ENCODE peak calls at places on chromosome X, in seven cellular contexts. K is HepG2, I is transverse colon, D is tibial nerve, O is stomach, J is A549, Z is sigmoid colon. T is an unnamed sample. For H3K4me1, the result is how much of the 10 kb centered on the place peaks cover.

GRCh38 chrX:27039332-27039731 is 423.8 kb downstream of the PPP4R3C start:
- DNase-seq in K (no peak), I (no peak), D (no peak), O (no peak), J (no peak), Z (no peak), T (no peak)

GRCh38 chrX:11470231-11470630 is 177.0 kb downstream of the AMELX start:
- DNase-seq in K (no peak), I (no peak), D (no peak), O (no peak), J (peak), Z (no peak), T (no peak)

GRCh38 chrX:49892552-49892951 is 13.3 kb downstream of the USP27X start:
- DNase-seq in K (no peak), I (no peak), D (no peak), O (no peak), J (no peak), Z (no peak), T (no peak)

GRCh38 chrX:108250654-108251579 is 159.3 kb downstream of the ATG4A start:
- DNase-seq in K (no peak), I (no peak), D (no peak), O (no peak), J (no peak), Z (no peak), T (no peak)

GRCh38 chrX:51954592-51954991 is 61.2 kb downstream of the MAGED1 start:
- DNase-seq in K (no peak), I (no peak), D (no peak), O (no peak), J (no peak), Z (no peak), T (no peak)

GRCh38 chrX:153732406-153732805 is 7.8 kb downstream of the ABCD1 start:
- DNase-seq in K (no peak), I (no peak), D (no peak), O (no peak), J (no peak), Z (no peak), T (no peak)

GRCh38 chrX:9635368-9635767 is 130.3 kb downstream of the GPR143 start:
- DNase-seq in K (no peak), I (no peak), D (no peak), O (no peak), J (no peak), Z (peak), T (no peak)

GRCh38 chrX:19599253-19599652 is 83.9 kb upstream of the MAP3K15 start:
- DNase-seq in K (no peak), I (no peak), D (no peak), O (no peak), J (no peak), Z (no peak), T (no peak)

GRCh38 chrX:21798677-21799219 is 40.7 kb upstream of the MBTPS2 start:
- DNase-seq in K (peak), I (no peak), D (no peak), O (peak), J (peak), Z (no peak), T (no peak)

GRCh38 chrX:155148724-155149537 is 67.3 kb upstream of the VBP1 start:
- DNase-seq in K (peak), I (peak), D (no peak), O (no peak), J (peak), Z (no peak), T (peak)

GRCh38 chrX:133859336-133859735 is 126.1 kb downstream of the GPC3 start:
- DNase-seq in K (no peak), I (no peak), D (no peak), O (no peak), J (no peak), Z (no peak), T (no peak)

GRCh38 chrX:153643431-153644351 is 3.3 kb upstream of the DUSP9 start:
- DNase-seq in K (no peak), I (no peak), D (no peak), O (no peak), J (peak), Z (peak), T (no peak)

GRCh38 chrX:39195156-39195555 is 393.9 kb downstream of the MID1IP1 start:
- DNase-seq in K (no peak), I (no peak), D (no peak), O (no peak), J (no peak), Z (no peak), T (no peak)

GRCh38 chrX:9340619-9341304 is 124.1 kb upstream of the TBL1X start:
- DNase-seq in K (no peak), I (peak), D (no peak), O (peak), J (no peak), Z (peak), T (peak)

GRCh38 chrX:111387470-111387869 is 24.5 kb downstream of the DCX start:
- DNase-seq in K (no peak), I (no peak), D (no peak), O (no peak), J (no peak), Z (no peak), T (no peak)

GRCh38 chrX:123626962-123627361 is 105.9 kb downstream of the THOC2 start:
- DNase-seq in K (no peak), I (no peak), D (no peak), O (no peak), J (no peak), Z (no peak), T (no peak)

GRCh38 chrX:11143931-11144678 is 33.0 kb downstream of the HCCS start:
- DNase-seq in K (peak), I (peak), D (peak), O (peak), J (peak), Z (peak), T (peak)

GRCh38 chrX:24646745-24647182 is 383 bp downstream of the PCYT1B start:
- DNase-seq in K (no peak), I (no peak), D (no peak), O (no peak), J (no peak), Z (no peak), T (no peak)

GRCh38 chrX:131762802-131763234 is 218.9 kb downstream of the OR13H1 start:
- DNase-seq in K (no peak), I (peak), D (no peak), O (peak), J (peak), Z (peak), T (peak)

GRCh38 chrX:19342331-19342906 is 1.3 kb upstream of the PDHA1 start:
- DNase-seq in K (no peak), I (no peak), D (no peak), O (no peak), J (no peak), Z (no peak), T (no peak)

GRCh38 chrX:33741807-33742206 is 390.3 kb downstream of the FAM47A start:
- DNase-seq in K (no peak), I (no peak), D (no peak), O (no peak), J (no peak), Z (peak), T (no peak)

GRCh38 chrX:111585337-111585736 is 73.9 kb downstream of the SERTM2 start:
- DNase-seq in K (no peak), I (no peak), D (no peak), O (no peak), J (no peak), Z (no peak), T (no peak)

GRCh38 chrX:85223359-85223758 is 20.2 kb downstream of the SATL1 start:
- DNase-seq in K (no peak), I (no peak), D (no peak), O (no peak), J (no peak), Z (no peak), T (no peak)

GRCh38 chrX:37825225-37825842 is 22.0 kb downstream of the DYNLT3 start:
- DNase-seq in K (peak), I (peak), D (peak), O (peak), J (peak), Z (peak), T (peak)

GRCh38 chrX:3548743-3549441 is 164.6 kb downstream of the PRKX start:
- DNase-seq in K (peak), I (no peak), D (no peak), O (no peak), J (peak), Z (no peak), T (no peak)

GRCh38 chrX:122220644-122221373 is 963.3 kb upstream of the GRIA3 start:
- DNase-seq in K (no peak), I (no peak), D (no peak), O (no peak), J (no peak), Z (no peak), T (no peak)

GRCh38 chrX:12722314-12722713 is 68.9 kb upstream of the PRPS2 start:
- DNase-seq in K (no peak), I (no peak), D (no peak), O (no peak), J (no peak), Z (no peak), T (no peak)

GRCh38 chrX:135698924-135699323 is 14.5 kb upstream of the CT45A1 start:
- DNase-seq in K (no peak), I (no peak), D (no peak), O (no peak), J (no peak), Z (no peak), T (no peak)

GRCh38 chrX:54029543-54030143 is 14.6 kb downstream of the PHF8 start:
- DNase-seq in K (no peak), I (no peak), D (no peak), O (peak), J (no peak), Z (peak), T (no peak)

GRCh38 chrX:72262077-72262476 is 15.0 kb downstream of the RPS4X start:
- DNase-seq in K (peak), I (no peak), D (no peak), O (no peak), J (no peak), Z (no peak), T (no peak)

GRCh38 chrX:329291-329910 is 10.8 kb upstream of the GTPBP6 start:
- DNase-seq in K (no peak), I (no peak), D (no peak), O (no peak), J (no peak), Z (peak), T (peak)

GRCh38 chrX:23883737-23884354 is 23.9 kb downstream of the APOO start:
- DNase-seq in K (peak), I (no peak), D (no peak), O (no peak), J (peak), Z (no peak), T (no peak)

GRCh38 chrX:136147320-136147901 is at the start of gene FHL1:
- DNase-seq in K (no peak), I (peak), D (peak), O (peak), J (no peak), Z (peak), T (peak)

GRCh38 chrX:97806238-97806637 is 922.5 kb downstream of the RPA4 start:
- DNase-seq in K (no peak), I (no peak), D (no peak), O (no peak), J (peak), Z (no peak), T (no peak)

GRCh38 chrX:33970028-33970932 is 161.8 kb downstream of the FAM47A start:
- DNase-seq in K (no peak), I (no peak), D (no peak), O (no peak), J (no peak), Z (no peak), T (no peak)

GRCh38 chrX:153669174-153669890 is 4.3 kb downstream of the PNCK start:
- DNase-seq in K (no peak), I (no peak), D (no peak), O (no peak), J (no peak), Z (peak), T (peak)

GRCh38 chrX:31260351-31260750 is 188.5 kb upstream of the FTHL17 start:
- DNase-seq in K (no peak), I (no peak), D (no peak), O (no peak), J (no peak), Z (no peak), T (no peak)

GRCh38 chrX:83077606-83078005 is 430.5 kb upstream of the POU3F4 start:
- DNase-seq in K (no peak), I (no peak), D (no peak), O (no peak), J (no peak), Z (no peak), T (no peak)

DNA sequence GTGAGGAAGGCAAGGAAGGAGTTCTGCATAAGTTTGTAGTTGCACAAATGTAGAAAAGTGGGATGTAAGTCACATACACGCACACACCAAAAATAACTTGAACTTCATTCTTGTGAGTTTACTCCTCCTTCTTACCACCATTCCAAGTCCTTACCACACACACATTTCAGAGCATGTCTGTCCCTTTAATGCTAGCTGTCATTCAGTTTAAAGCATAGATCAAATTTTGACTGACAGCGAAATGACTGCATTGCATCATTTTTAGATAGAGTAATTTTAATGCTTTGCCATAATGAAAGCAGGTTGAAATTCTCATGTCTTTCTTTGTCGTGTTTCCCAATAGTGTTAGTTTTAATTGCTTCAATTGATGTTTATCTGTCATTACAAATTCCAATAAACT is 629.6 kb upstream of the HTR2C start:
- DNase-seq in K (no peak), I (no peak), D (no peak), O (no peak), J (no peak), Z (no peak), T (no peak)
- TF ChIP-seq EP300 in K (no peak), I (no peak), D (no peak), O (no peak), J (no peak), Z (no peak), T (no peak)

DNA sequence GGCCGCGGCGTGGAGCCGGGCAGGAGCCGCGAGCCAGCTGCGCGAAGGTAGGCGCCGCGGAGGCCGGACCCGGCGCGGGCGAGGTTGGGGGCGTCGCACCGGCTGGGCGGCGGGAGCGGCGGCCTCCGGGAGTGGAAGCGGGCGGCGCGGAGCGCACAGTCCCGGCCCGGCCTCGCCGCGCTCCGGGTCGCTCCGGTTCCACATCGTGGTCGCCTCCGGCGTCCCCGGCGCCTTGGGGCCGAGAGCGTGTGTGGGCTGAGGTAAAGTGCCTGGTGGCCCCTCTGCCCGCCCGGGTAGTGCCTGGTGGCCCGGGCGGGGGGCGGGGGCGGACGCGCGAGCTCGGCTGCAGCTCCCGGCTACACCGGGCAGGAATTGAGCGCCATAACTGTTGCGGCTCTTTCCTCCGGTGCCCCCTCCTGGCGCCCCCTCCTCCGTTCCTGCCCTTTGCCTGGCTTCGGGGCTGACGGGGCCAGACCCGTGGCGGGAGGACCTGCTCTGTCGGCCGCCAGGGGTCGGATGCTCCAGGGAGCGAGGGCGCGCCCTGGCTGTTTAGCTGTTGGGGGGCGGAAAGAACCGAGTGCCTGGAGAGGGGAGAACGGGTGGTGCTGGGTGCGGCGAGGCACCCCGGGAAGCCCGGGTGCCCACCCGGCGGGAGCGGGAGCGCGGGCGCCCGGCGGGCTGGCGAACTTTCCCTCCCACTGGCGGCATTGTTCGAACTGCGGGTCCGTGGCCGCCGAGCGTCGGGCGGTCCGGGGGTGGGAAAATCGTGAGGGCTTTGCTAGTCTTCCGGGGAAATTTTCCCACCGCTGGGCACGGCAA is 661 bp downstream of the JADE3 start:
- DNase-seq in K (peak), I (peak), D (no peak), O (peak), J (peak), Z (peak), T (peak)
- H3K4me1 ChIP-seq in K (under half), I (under half), D (under half), O (under half), J (under half), Z (under half), T (under half)

GRCh38 chrX:69165116-69165651 is at the start of gene PJA1:
- DNase-seq in K (peak), I (peak), D (peak), O (peak), J (peak), Z (peak), T (peak)
- TF ChIP-seq POLR2A in K (no peak), I (peak), D (peak), O (no peak), J (peak), Z (peak), T (peak)

DNA sequence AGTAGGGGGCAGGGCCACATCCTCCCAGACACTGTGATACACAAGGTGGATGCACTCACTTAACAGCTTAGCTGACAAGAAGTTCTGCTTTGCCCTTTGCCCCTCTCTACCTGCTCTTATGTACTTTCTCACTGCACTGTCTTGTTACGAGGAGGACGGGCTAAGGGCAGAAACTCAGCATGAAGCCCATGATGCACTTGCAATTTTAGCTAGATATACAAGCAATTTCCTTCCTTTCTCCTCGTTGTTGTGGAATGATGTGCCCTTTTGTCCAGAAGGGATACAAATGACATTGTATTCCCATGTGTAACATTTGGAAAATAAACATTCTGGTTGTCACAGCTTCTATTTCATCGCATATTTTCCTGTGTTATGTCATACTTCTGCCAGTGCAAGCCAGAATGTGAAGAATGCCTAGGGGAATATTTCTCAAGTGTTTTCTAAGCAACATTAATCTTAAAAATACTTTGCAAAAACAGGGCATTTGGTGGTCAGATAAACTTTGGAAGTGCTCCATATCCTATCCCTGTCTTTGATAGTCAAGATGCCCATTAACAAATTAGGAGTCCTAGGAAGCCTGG is 47.2 kb downstream of the MAOA start:
- DNase-seq in K (peak), I (no peak), D (no peak), O (no peak), J (peak), Z (no peak), T (no peak)
- TF ChIP-seq EP300 in K (no peak), I (no peak), D (peak), O (no peak), J (no peak), Z (no peak), T (no peak)

GRCh38 chrX:104522386-104522785 is 43.6 kb upstream of the IL1RAPL2 start:
- DNase-seq in K (no peak), I (no peak), D (no peak), O (no peak), J (no peak), Z (no peak), T (no peak)
- H3K4me1 ChIP-seq in K (under half), I (under half), D (under half), O (under half), J (under half), Z (under half), T (under half)

GRCh38 chrX:47482512-47483309 is at the start of gene ZNF41:
- DNase-seq in K (peak), I (peak), D (peak), O (peak), J (peak), Z (peak), T (peak)
- TF ChIP-seq POLR2A in K (no peak), I (peak), D (peak), O (no peak), J (peak), Z (no peak), T (no peak)

GRCh38 chrX:151896734-151897474 is 15.8 kb upstream of the MAGEA4 start:
- DNase-seq in K (no peak), I (no peak), D (no peak), O (no peak), J (peak), Z (no peak), T (no peak)
- TF ChIP-seq EP300 in K (no peak), I (no peak), D (no peak), O (no peak), J (no peak), Z (no peak), T (no peak)

T was measured in ovary.